ENCODE peak calls at places on chromosomes 3 and 15, in six cellular contexts. One of them, this sample, is unnamed.

GRCh38 chr3:46087871-46088270 is 60.6 kb upstream of the XCR1 start:
- DNase-seq in lower lobe of right lung: peak
- DNase-seq in coronary artery: no peak
- DNase-seq in fibroblast of pulmonary artery: peak
- DNase-seq in HepG2: no peak
- DNase-seq in HFF-Myc: no peak
- DNase-seq in this sample: peak

GRCh38 chr3:58612825-58613224 is 35.6 kb upstream of the FAM107A start:
- DNase-seq in lower lobe of right lung: no peak
- DNase-seq in coronary artery: no peak
- DNase-seq in fibroblast of pulmonary artery: peak
- DNase-seq in HepG2: no peak
- DNase-seq in HFF-Myc: no peak
- DNase-seq in this sample: no peak

GRCh38 chr3:186021673-186022362 is 84.0 kb upstream of the TRA2B start:
- DNase-seq in lower lobe of right lung: no peak
- DNase-seq in coronary artery: no peak
- DNase-seq in fibroblast of pulmonary artery: peak
- DNase-seq in HepG2: no peak
- DNase-seq in HFF-Myc: peak
- DNase-seq in this sample: peak

GRCh38 chr15:77853008-77853328 is 220.3 kb upstream of the LINGO1 start:
- DNase-seq in lower lobe of right lung: no peak
- DNase-seq in coronary artery: no peak
- DNase-seq in fibroblast of pulmonary artery: no peak
- DNase-seq in HepG2: no peak
- DNase-seq in HFF-Myc: no peak
- DNase-seq in this sample: no peak

GRCh38 chr3:153293222-153293621 is 131.2 kb downstream of the RAP2B start:
- DNase-seq in lower lobe of right lung: no peak
- DNase-seq in coronary artery: no peak
- DNase-seq in fibroblast of pulmonary artery: peak
- DNase-seq in HepG2: no peak
- DNase-seq in HFF-Myc: no peak
- DNase-seq in this sample: peak

GRCh38 chr3:134002326-134002725 is 27.4 kb downstream of the SLCO2A1 start:
- DNase-seq in lower lobe of right lung: no peak
- DNase-seq in coronary artery: no peak
- DNase-seq in fibroblast of pulmonary artery: peak
- DNase-seq in HepG2: no peak
- DNase-seq in HFF-Myc: peak
- DNase-seq in this sample: peak

GRCh38 chr3:66433522-66433782 is 67.4 kb downstream of the LRIG1 start:
- DNase-seq in lower lobe of right lung: no peak
- DNase-seq in coronary artery: no peak
- DNase-seq in fibroblast of pulmonary artery: no peak
- DNase-seq in HepG2: no peak
- DNase-seq in HFF-Myc: no peak
- DNase-seq in this sample: no peak

GRCh38 chr3:188788621-188789081 is 383.1 kb upstream of the TPRG1 start:
- DNase-seq in lower lobe of right lung: no peak
- DNase-seq in coronary artery: no peak
- DNase-seq in fibroblast of pulmonary artery: peak
- DNase-seq in HepG2: no peak
- DNase-seq in HFF-Myc: peak
- DNase-seq in this sample: peak

GRCh38 chr3:170081079-170081741 is 43.4 kb downstream of the GPR160 start:
- DNase-seq in lower lobe of right lung: no peak
- DNase-seq in coronary artery: no peak
- DNase-seq in fibroblast of pulmonary artery: peak
- DNase-seq in HepG2: no peak
- DNase-seq in HFF-Myc: no peak
- DNase-seq in this sample: peak

GRCh38 chr3:59388555-59389280 is 338.9 kb upstream of the CFAP20DC start:
- DNase-seq in lower lobe of right lung: no peak
- DNase-seq in coronary artery: no peak
- DNase-seq in fibroblast of pulmonary artery: no peak
- DNase-seq in HepG2: no peak
- DNase-seq in HFF-Myc: no peak
- DNase-seq in this sample: no peak

GRCh38 chr3:136753112-136753939 is 1.1 kb upstream of the STAG1 start:
- DNase-seq in lower lobe of right lung: no peak
- DNase-seq in coronary artery: no peak
- DNase-seq in fibroblast of pulmonary artery: no peak
- DNase-seq in HepG2: no peak
- DNase-seq in HFF-Myc: no peak
- DNase-seq in this sample: no peak

GRCh38 chr3:189839576-189839975 is 208.4 kb downstream of the TP63 start:
- DNase-seq in lower lobe of right lung: no peak
- DNase-seq in coronary artery: no peak
- DNase-seq in fibroblast of pulmonary artery: peak
- DNase-seq in HepG2: no peak
- DNase-seq in HFF-Myc: no peak
- DNase-seq in this sample: peak

GRCh38 chr3:4884901-4885300 is 94.3 kb upstream of the BHLHE40 start:
- DNase-seq in lower lobe of right lung: no peak
- DNase-seq in coronary artery: no peak
- DNase-seq in fibroblast of pulmonary artery: no peak
- DNase-seq in HepG2: no peak
- DNase-seq in HFF-Myc: no peak
- DNase-seq in this sample: no peak

GRCh38 chr15:67955256-67955655 is 98.9 kb upstream of the PIAS1 start:
- DNase-seq in lower lobe of right lung: no peak
- DNase-seq in coronary artery: no peak
- DNase-seq in fibroblast of pulmonary artery: no peak
- DNase-seq in HepG2: no peak
- DNase-seq in HFF-Myc: no peak
- DNase-seq in this sample: peak

GRCh38 chr3:124780767-124781485 is 50.7 kb downstream of the UMPS start:
- DNase-seq in lower lobe of right lung: peak
- DNase-seq in coronary artery: peak
- DNase-seq in fibroblast of pulmonary artery: peak
- DNase-seq in HepG2: no peak
- DNase-seq in HFF-Myc: no peak
- DNase-seq in this sample: peak

DNA sequence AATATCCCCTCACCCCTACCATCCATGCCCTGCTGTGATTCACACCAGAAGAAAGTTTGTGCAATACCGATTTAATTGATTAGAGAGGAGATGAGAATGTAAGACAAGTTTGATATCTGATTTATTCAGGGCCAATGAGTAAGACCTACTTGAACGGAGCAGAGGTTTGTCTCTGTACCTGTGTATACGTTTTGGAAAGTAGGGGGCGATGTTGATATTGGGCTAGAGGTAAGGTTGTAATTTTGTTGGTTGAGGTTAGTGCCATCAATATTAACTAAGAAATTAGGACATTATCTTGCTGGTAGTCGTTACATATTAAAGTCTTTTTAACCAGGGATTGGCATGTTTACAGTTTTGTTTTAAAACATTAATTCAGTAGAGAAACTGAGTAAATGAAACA is 20.5 kb downstream of the EAF2 start:
- DNase-seq in lower lobe of right lung: no peak
- DNase-seq in coronary artery: no peak
- DNase-seq in fibroblast of pulmonary artery: peak
- DNase-seq in HepG2: peak
- DNase-seq in HFF-Myc: no peak
- DNase-seq in this sample: no peak
- TF ChIP-seq CTCF in lower lobe of right lung: peak
- TF ChIP-seq CTCF in coronary artery: no peak
- TF ChIP-seq CTCF in fibroblast of pulmonary artery: peak
- TF ChIP-seq CTCF in HepG2: peak
- TF ChIP-seq CTCF in HFF-Myc: peak
- TF ChIP-seq CTCF in this sample: peak

DNA sequence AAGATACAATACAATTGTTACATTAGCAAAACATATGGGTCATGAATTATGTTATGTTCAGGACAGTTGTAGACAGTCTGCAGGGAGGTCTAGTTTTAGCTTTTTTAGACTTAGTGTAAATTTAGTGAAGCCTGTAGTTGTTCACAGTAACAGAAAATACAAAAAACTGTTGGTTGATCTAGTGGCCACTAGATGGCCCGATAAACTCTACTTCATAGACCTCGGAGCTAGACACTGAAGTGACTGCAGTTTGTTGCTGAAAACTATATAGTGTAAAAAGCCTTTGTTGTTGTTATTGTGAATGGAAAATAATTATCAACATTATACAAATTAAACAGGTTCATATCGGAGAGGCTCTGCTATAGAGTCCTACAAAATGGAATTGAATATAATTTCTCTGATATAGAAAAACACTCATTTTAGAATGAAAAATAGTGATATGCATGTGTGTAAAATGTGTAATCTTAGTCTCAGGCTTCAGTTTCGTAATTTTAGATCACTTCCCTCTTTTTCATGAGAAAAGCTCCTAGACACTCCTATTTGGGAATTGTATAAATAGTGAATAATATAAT is 18.3 kb downstream of the MAGEL2 start:
- DNase-seq in lower lobe of right lung: no peak
- DNase-seq in coronary artery: no peak
- DNase-seq in fibroblast of pulmonary artery: peak
- DNase-seq in HepG2: no peak
- DNase-seq in HFF-Myc: no peak
- DNase-seq in this sample: no peak
- TF ChIP-seq CTCF in lower lobe of right lung: peak
- TF ChIP-seq CTCF in coronary artery: no peak
- TF ChIP-seq CTCF in fibroblast of pulmonary artery: peak
- TF ChIP-seq CTCF in HepG2: peak
- TF ChIP-seq CTCF in HFF-Myc: peak
- TF ChIP-seq CTCF in this sample: peak

GRCh38 chr15:100190675-100191074 is 151.1 kb downstream of the ADAMTS17 start:
- DNase-seq in lower lobe of right lung: no peak
- DNase-seq in coronary artery: peak
- DNase-seq in fibroblast of pulmonary artery: no peak
- DNase-seq in HepG2: no peak
- DNase-seq in HFF-Myc: no peak
- DNase-seq in this sample: no peak
- TF ChIP-seq CTCF in lower lobe of right lung: no peak
- TF ChIP-seq CTCF in coronary artery: no peak
- TF ChIP-seq CTCF in fibroblast of pulmonary artery: no peak
- TF ChIP-seq CTCF in HepG2: no peak
- TF ChIP-seq CTCF in HFF-Myc: no peak
- TF ChIP-seq CTCF in this sample: no peak

DNA sequence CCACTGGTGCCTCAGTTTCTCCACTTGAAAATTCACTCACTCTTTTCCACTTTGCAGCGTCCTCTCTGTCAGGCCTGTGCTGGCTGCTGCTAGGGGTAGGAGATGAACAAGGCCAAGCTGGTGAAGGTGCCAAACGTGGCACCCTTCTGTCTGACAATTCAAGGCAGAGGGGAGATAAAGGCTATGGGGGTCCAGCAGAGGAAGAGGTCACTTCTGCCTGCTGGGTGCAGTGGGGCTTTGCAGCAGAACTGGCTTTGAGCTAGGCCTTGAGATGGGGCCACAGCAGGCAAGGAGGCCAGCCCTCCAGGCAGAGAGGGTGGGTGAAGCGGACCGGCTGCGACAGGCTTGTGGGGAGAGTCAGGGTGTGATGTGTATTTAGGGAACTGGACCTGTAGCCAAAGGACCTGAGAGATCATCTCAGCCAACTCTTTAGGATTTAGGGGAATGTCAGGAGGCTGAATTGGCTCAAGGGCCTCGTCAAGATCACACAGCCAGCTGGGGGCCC is 48.3 kb downstream of the EPHB3 start:
- DNase-seq in lower lobe of right lung: no peak
- DNase-seq in coronary artery: no peak
- DNase-seq in fibroblast of pulmonary artery: no peak
- DNase-seq in HepG2: no peak
- DNase-seq in HFF-Myc: no peak
- DNase-seq in this sample: no peak
- TF ChIP-seq CTCF in lower lobe of right lung: no peak
- TF ChIP-seq CTCF in coronary artery: no peak
- TF ChIP-seq CTCF in fibroblast of pulmonary artery: no peak
- TF ChIP-seq CTCF in HepG2: no peak
- TF ChIP-seq CTCF in HFF-Myc: no peak
- TF ChIP-seq CTCF in this sample: no peak

GRCh38 chr3:197748597-197749314 is 927 bp upstream of the FYTTD1 start:
- DNase-seq in lower lobe of right lung: no peak
- DNase-seq in coronary artery: no peak
- DNase-seq in fibroblast of pulmonary artery: no peak
- DNase-seq in HepG2: no peak
- DNase-seq in HFF-Myc: peak
- DNase-seq in this sample: peak

GRCh38 chr3:197749315-197749600 is 425 bp upstream of the FYTTD1 start:
- DNase-seq in lower lobe of right lung: no peak
- DNase-seq in coronary artery: no peak
- DNase-seq in fibroblast of pulmonary artery: peak
- DNase-seq in HepG2: no peak
- DNase-seq in HFF-Myc: no peak
- DNase-seq in this sample: peak

GRCh38 chr3:197750863-197751737 is 1.4 kb downstream of the FYTTD1 start:
- DNase-seq in lower lobe of right lung: peak
- DNase-seq in coronary artery: peak
- DNase-seq in fibroblast of pulmonary artery: peak
- DNase-seq in HepG2: no peak
- DNase-seq in HFF-Myc: no peak
- DNase-seq in this sample: peak

GRCh38 chr3:197750396-197750831 is 731 bp downstream of the FYTTD1 start:
- DNase-seq in lower lobe of right lung: peak
- DNase-seq in coronary artery: peak
- DNase-seq in fibroblast of pulmonary artery: peak
- DNase-seq in HepG2: no peak
- DNase-seq in HFF-Myc: no peak
- DNase-seq in this sample: peak

DNA sequence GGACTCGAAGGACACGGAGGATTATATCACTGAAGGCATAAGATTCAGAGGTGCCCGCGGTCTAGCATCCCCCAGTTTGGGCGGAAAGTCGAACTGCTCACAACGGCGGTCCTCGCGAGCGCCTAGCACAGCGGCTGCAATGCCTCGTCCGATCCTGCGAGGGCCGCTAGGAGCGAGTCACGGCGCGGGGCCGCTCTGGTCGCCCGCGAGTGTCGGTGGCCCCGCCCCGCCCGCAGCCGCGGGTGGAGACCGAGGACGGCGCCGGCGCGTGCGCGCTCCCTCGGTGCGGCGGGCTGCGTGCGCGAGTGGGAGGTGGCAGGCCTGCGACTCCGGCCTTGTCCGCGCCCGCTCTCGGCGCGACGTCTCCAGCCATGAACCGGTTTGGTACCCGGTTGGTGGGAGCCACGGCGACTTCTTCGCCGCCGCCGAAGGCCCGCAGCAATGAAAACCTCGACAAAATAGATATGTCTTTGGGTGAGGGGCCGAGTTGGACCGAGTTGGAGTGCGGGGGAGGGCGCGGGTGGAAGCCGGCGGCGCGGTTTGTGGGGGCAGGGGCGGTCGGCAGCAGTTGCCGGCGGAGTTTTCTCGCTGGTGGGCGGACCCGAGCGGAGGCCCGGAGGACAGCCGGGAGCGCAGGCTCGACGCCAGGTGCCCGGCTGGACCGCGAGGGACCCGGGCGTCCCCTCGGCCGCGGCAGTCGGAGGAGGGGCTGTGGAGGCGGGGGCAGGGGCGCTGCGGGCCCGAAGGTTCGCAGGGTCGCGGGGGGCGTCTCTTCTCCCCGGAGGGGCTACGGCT is at the start of gene FYTTD1:
- DNase-seq in lower lobe of right lung: peak
- DNase-seq in coronary artery: peak
- DNase-seq in fibroblast of pulmonary artery: peak
- DNase-seq in HepG2: peak
- DNase-seq in HFF-Myc: peak
- DNase-seq in this sample: peak
- TF ChIP-seq CTCF in lower lobe of right lung: peak
- TF ChIP-seq CTCF in coronary artery: no peak
- TF ChIP-seq CTCF in fibroblast of pulmonary artery: peak
- TF ChIP-seq CTCF in HepG2: peak
- TF ChIP-seq CTCF in HFF-Myc: no peak
- TF ChIP-seq CTCF in this sample: peak